ENCODE peak calls at places on chromosomes 11 and 22, in seven cellular contexts. One of them, this sample, is unnamed. For H3K36me3, the result is how much of the 10 kb centered on the place peaks cover.

GRCh38 chr11:10294289-10294953 is 402 bp upstream of the SBF2 start:
- DNase-seq in kidney epithelial cell: no peak
- DNase-seq in K562: no peak
- DNase-seq in heart right ventricle: peak
- DNase-seq in right lobe of liver: peak
- DNase-seq in effector memory CD4-positive, alpha-beta T cell: no peak
- DNase-seq in trophoblast cell: peak
- DNase-seq in this sample: peak

GRCh38 chr11:96655474-96655873 is 265.7 kb downstream of the JRKL start:
- DNase-seq in heart right ventricle: no peak
- DNase-seq in trophoblast cell: no peak
- DNase-seq in kidney epithelial cell: no peak
- DNase-seq in K562: no peak
- DNase-seq in right lobe of liver: no peak
- DNase-seq in effector memory CD4-positive, alpha-beta T cell: no peak
- DNase-seq in this sample: no peak

GRCh38 chr11:1572200-1573076 is at the start of gene DUSP8:
- DNase-seq in kidney epithelial cell: peak
- DNase-seq in right lobe of liver: peak
- DNase-seq in heart right ventricle: peak
- DNase-seq in trophoblast cell: peak
- DNase-seq in effector memory CD4-positive, alpha-beta T cell: peak
- DNase-seq in K562: peak
- DNase-seq in this sample: peak

GRCh38 chr11:77215106-77215505 is 86.4 kb downstream of the GDPD4 start:
- DNase-seq in heart right ventricle: no peak
- DNase-seq in kidney epithelial cell: no peak
- DNase-seq in effector memory CD4-positive, alpha-beta T cell: no peak
- DNase-seq in right lobe of liver: no peak
- DNase-seq in K562: no peak
- DNase-seq in trophoblast cell: no peak
- DNase-seq in this sample: no peak

GRCh38 chr11:19715373-19715772 is 2.7 kb downstream of the NAV2 start:
- DNase-seq in K562: no peak
- DNase-seq in heart right ventricle: no peak
- DNase-seq in effector memory CD4-positive, alpha-beta T cell: no peak
- DNase-seq in kidney epithelial cell: peak
- DNase-seq in trophoblast cell: peak
- DNase-seq in right lobe of liver: peak
- DNase-seq in this sample: no peak

GRCh38 chr22:34971456-34971855 is 94.5 kb upstream of the ISX start:
- DNase-seq in heart right ventricle: no peak
- DNase-seq in right lobe of liver: no peak
- DNase-seq in effector memory CD4-positive, alpha-beta T cell: no peak
- DNase-seq in trophoblast cell: no peak
- DNase-seq in K562: no peak
- DNase-seq in kidney epithelial cell: no peak
- DNase-seq in this sample: no peak

GRCh38 chr11:44784784-44785183 is 58.0 kb downstream of the TSPAN18 start:
- DNase-seq in effector memory CD4-positive, alpha-beta T cell: no peak
- DNase-seq in heart right ventricle: no peak
- DNase-seq in trophoblast cell: no peak
- DNase-seq in kidney epithelial cell: no peak
- DNase-seq in right lobe of liver: no peak
- DNase-seq in K562: no peak
- DNase-seq in this sample: no peak

GRCh38 chr22:22380098-22381030 is 128.2 kb downstream of the ZNF280B start:
- DNase-seq in kidney epithelial cell: no peak
- DNase-seq in right lobe of liver: no peak
- DNase-seq in effector memory CD4-positive, alpha-beta T cell: no peak
- DNase-seq in heart right ventricle: no peak
- DNase-seq in K562: peak
- DNase-seq in trophoblast cell: peak
- DNase-seq in this sample: no peak

GRCh38 chr22:22156716-22157499 is 87.7 kb upstream of the VPREB1 start:
- DNase-seq in effector memory CD4-positive, alpha-beta T cell: peak
- DNase-seq in right lobe of liver: peak
- DNase-seq in kidney epithelial cell: peak
- DNase-seq in K562: peak
- DNase-seq in heart right ventricle: peak
- DNase-seq in trophoblast cell: peak
- DNase-seq in this sample: peak

GRCh38 chr11:13717331-13717730 is 48.9 kb downstream of the FAR1 start:
- DNase-seq in kidney epithelial cell: peak
- DNase-seq in right lobe of liver: no peak
- DNase-seq in trophoblast cell: peak
- DNase-seq in heart right ventricle: no peak
- DNase-seq in effector memory CD4-positive, alpha-beta T cell: no peak
- DNase-seq in K562: no peak
- DNase-seq in this sample: no peak

GRCh38 chr11:110491577-110492352 is 62.0 kb downstream of the FDX1 start:
- DNase-seq in heart right ventricle: no peak
- DNase-seq in K562: no peak
- DNase-seq in trophoblast cell: peak
- DNase-seq in effector memory CD4-positive, alpha-beta T cell: no peak
- DNase-seq in kidney epithelial cell: no peak
- DNase-seq in right lobe of liver: no peak
- DNase-seq in this sample: no peak

GRCh38 chr11:78226684-78227680 is 38.3 kb downstream of the USP35 start:
- DNase-seq in trophoblast cell: no peak
- DNase-seq in effector memory CD4-positive, alpha-beta T cell: no peak
- DNase-seq in right lobe of liver: no peak
- DNase-seq in K562: no peak
- DNase-seq in heart right ventricle: no peak
- DNase-seq in kidney epithelial cell: no peak
- DNase-seq in this sample: no peak

DNA sequence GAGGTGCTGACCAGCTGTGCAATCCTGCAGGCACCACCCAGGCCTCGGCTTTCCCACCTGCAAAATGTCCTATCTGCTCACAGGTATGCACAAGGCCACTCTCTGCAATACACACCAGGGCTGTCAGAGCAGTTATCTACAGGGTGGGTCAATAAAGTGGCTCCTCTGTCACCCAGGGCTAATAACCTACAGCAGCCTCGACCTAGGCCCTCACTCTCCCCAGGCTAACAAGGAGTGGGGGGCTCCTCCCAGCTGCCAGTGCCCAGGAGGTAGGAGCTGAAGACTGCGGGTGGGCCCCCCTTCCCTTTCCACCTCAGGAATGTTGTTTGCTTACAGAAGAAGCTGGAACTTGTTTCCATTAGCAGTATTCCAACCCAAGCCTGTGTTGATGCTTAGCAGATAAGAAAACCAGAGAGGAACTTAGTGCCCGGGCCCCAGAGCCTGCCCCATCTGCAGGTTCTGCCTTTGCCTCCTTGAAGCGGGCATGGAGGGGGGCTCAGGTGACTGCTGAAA is 26.8 kb downstream of the MYH9 start:
- DNase-seq in effector memory CD4-positive, alpha-beta T cell: no peak
- DNase-seq in kidney epithelial cell: no peak
- DNase-seq in trophoblast cell: peak
- DNase-seq in K562: no peak
- DNase-seq in right lobe of liver: no peak
- DNase-seq in heart right ventricle: no peak
- DNase-seq in this sample: no peak
- H3K36me3 ChIP-seq in effector memory CD4-positive, alpha-beta T cell: under half
- H3K36me3 ChIP-seq in kidney epithelial cell: under half
- H3K36me3 ChIP-seq in trophoblast cell: under half
- H3K36me3 ChIP-seq in K562: under half
- H3K36me3 ChIP-seq in right lobe of liver: under half
- H3K36me3 ChIP-seq in heart right ventricle: under half
- H3K36me3 ChIP-seq in this sample: under half

GRCh38 chr22:31822523-31822922 is 68.7 kb downstream of the DEPDC5 start:
- DNase-seq in kidney epithelial cell: no peak
- DNase-seq in trophoblast cell: no peak
- DNase-seq in heart right ventricle: no peak
- DNase-seq in effector memory CD4-positive, alpha-beta T cell: no peak
- DNase-seq in K562: no peak
- DNase-seq in right lobe of liver: no peak
- DNase-seq in this sample: no peak
- H3K36me3 ChIP-seq in kidney epithelial cell: under half
- H3K36me3 ChIP-seq in trophoblast cell: under half
- H3K36me3 ChIP-seq in heart right ventricle: under half
- H3K36me3 ChIP-seq in effector memory CD4-positive, alpha-beta T cell: under half
- H3K36me3 ChIP-seq in K562: half or more
- H3K36me3 ChIP-seq in right lobe of liver: half or more
- H3K36me3 ChIP-seq in this sample: under half

DNA sequence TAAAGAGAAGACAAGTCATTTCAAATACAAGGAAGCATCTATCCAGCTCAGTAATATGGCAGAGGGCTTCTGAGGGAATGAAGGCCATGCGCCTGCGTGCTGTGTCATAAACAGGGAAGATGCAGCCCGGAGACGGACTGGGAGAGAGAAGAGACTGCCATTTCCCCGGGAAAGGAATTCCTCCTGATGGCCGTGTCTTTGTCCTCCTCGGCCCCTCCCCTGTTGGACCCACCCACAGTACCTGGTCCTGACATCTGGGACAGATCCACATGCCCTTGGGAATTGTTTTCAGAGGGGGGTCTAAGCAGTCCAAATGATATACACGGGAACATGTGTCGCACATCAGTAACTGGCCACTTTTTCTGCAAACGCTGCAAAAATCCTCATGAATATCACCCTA is 15.5 kb downstream of the LARGE2 start:
- DNase-seq in right lobe of liver: no peak
- DNase-seq in K562: no peak
- DNase-seq in kidney epithelial cell: no peak
- DNase-seq in trophoblast cell: no peak
- DNase-seq in effector memory CD4-positive, alpha-beta T cell: no peak
- DNase-seq in heart right ventricle: no peak
- DNase-seq in this sample: no peak
- H3K36me3 ChIP-seq in right lobe of liver: under half
- H3K36me3 ChIP-seq in K562: under half
- H3K36me3 ChIP-seq in kidney epithelial cell: under half
- H3K36me3 ChIP-seq in trophoblast cell: under half
- H3K36me3 ChIP-seq in effector memory CD4-positive, alpha-beta T cell: under half
- H3K36me3 ChIP-seq in heart right ventricle: under half
- H3K36me3 ChIP-seq in this sample: under half

GRCh38 chr22:50226224-50227165 is 18.3 kb downstream of the TUBGCP6 start:
- DNase-seq in K562: no peak
- DNase-seq in right lobe of liver: no peak
- DNase-seq in trophoblast cell: no peak
- DNase-seq in kidney epithelial cell: no peak
- DNase-seq in heart right ventricle: no peak
- DNase-seq in effector memory CD4-positive, alpha-beta T cell: no peak
- DNase-seq in this sample: no peak

GRCh38 chr22:50227588-50228215 is 17.1 kb downstream of the TUBGCP6 start:
- DNase-seq in K562: no peak
- DNase-seq in kidney epithelial cell: no peak
- DNase-seq in trophoblast cell: no peak
- DNase-seq in right lobe of liver: no peak
- DNase-seq in effector memory CD4-positive, alpha-beta T cell: no peak
- DNase-seq in heart right ventricle: no peak
- DNase-seq in this sample: no peak

GRCh38 chr22:50232481-50233151 is 12.2 kb downstream of the TUBGCP6 start:
- DNase-seq in trophoblast cell: no peak
- DNase-seq in heart right ventricle: no peak
- DNase-seq in kidney epithelial cell: no peak
- DNase-seq in right lobe of liver: no peak
- DNase-seq in K562: no peak
- DNase-seq in effector memory CD4-positive, alpha-beta T cell: no peak
- DNase-seq in this sample: no peak

GRCh38 chr22:50228366-50228765 is 16.5 kb downstream of the TUBGCP6 start:
- DNase-seq in trophoblast cell: no peak
- DNase-seq in right lobe of liver: no peak
- DNase-seq in kidney epithelial cell: no peak
- DNase-seq in effector memory CD4-positive, alpha-beta T cell: no peak
- DNase-seq in K562: no peak
- DNase-seq in heart right ventricle: no peak
- DNase-seq in this sample: no peak

GRCh38 chr22:50229370-50229769 is 15.5 kb downstream of the TUBGCP6 start:
- DNase-seq in heart right ventricle: no peak
- DNase-seq in K562: no peak
- DNase-seq in effector memory CD4-positive, alpha-beta T cell: no peak
- DNase-seq in right lobe of liver: no peak
- DNase-seq in kidney epithelial cell: no peak
- DNase-seq in trophoblast cell: no peak
- DNase-seq in this sample: no peak
- H3K36me3 ChIP-seq in heart right ventricle: under half
- H3K36me3 ChIP-seq in K562: under half
- H3K36me3 ChIP-seq in effector memory CD4-positive, alpha-beta T cell: under half
- H3K36me3 ChIP-seq in right lobe of liver: under half
- H3K36me3 ChIP-seq in kidney epithelial cell: under half
- H3K36me3 ChIP-seq in trophoblast cell: under half
- H3K36me3 ChIP-seq in this sample: under half

DNA sequence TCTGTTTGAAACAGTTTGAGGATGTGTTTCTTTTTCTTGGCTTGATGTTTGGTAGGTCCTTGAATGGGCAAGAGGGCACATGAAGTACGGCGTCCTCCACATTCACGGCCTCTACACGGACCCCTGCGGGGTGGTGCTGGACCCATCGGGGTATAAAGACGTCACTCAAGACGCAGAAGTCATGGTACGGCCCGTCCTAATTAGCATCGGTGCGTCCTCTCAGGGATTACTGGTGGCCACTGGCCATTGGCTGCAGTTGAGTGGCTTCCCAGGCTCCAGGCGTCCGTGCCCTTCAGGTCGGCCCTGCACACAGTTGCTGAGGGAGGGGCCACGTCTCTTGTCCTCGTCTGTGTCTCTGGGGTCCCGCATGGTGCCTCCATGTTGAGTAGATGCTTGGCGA is 20.8 kb downstream of the FAM118A start:
- DNase-seq in heart right ventricle: no peak
- DNase-seq in right lobe of liver: no peak
- DNase-seq in kidney epithelial cell: no peak
- DNase-seq in K562: no peak
- DNase-seq in trophoblast cell: no peak
- DNase-seq in effector memory CD4-positive, alpha-beta T cell: no peak
- DNase-seq in this sample: peak
- H3K36me3 ChIP-seq in heart right ventricle: under half
- H3K36me3 ChIP-seq in right lobe of liver: under half
- H3K36me3 ChIP-seq in kidney epithelial cell: under half
- H3K36me3 ChIP-seq in K562: half or more
- H3K36me3 ChIP-seq in trophoblast cell: half or more
- H3K36me3 ChIP-seq in effector memory CD4-positive, alpha-beta T cell: half or more
- H3K36me3 ChIP-seq in this sample: under half

GRCh38 chr11:69074786-69075185 is 26.1 kb downstream of the TPCN2 start:
- DNase-seq in heart right ventricle: no peak
- DNase-seq in K562: no peak
- DNase-seq in effector memory CD4-positive, alpha-beta T cell: no peak
- DNase-seq in kidney epithelial cell: no peak
- DNase-seq in right lobe of liver: no peak
- DNase-seq in trophoblast cell: no peak
- DNase-seq in this sample: no peak
- H3K36me3 ChIP-seq in heart right ventricle: under half
- H3K36me3 ChIP-seq in K562: under half
- H3K36me3 ChIP-seq in effector memory CD4-positive, alpha-beta T cell: under half
- H3K36me3 ChIP-seq in kidney epithelial cell: under half
- H3K36me3 ChIP-seq in right lobe of liver: half or more
- H3K36me3 ChIP-seq in trophoblast cell: under half
- H3K36me3 ChIP-seq in this sample: under half